ENCODE peak calls at places on chromosome 22, in five cellular contexts. Y, Q, W, A and T are unnamed samples.

GRCh38 chr22:30423296-30423958 is 2.1 kb upstream of the MTFP1 start:
- DNase-seq in A (no peak), Y (no peak), W (no peak), Q (no peak), T (no peak)

GRCh38 chr22:29691636-29692326 is 28.0 kb upstream of the CABP7 start:
- DNase-seq in Q (no peak), Y (peak), W (no peak), A (no peak), T (no peak)

GRCh38 chr22:49955581-49956417 is 4.8 kb upstream of the PIM3 start:
- DNase-seq in W (no peak), Y (no peak), Q (no peak), A (no peak), T (no peak)

GRCh38 chr22:48918585-48919186 is 909.0 kb downstream of the BRD1 start:
- DNase-seq in W (no peak), A (no peak), Q (peak), Y (no peak), T (no peak)

GRCh38 chr22:39622881-39623367 is 52.4 kb downstream of the CACNA1I start:
- DNase-seq in A (no peak), Y (peak), Q (peak), W (peak), T (peak)

GRCh38 chr22:41603873-41604332 is 14.3 kb upstream of the PMM1 start:
- DNase-seq in A (peak), Y (no peak), Q (no peak), W (no peak), T (no peak)

GRCh38 chr22:31970490-31971444 is 26.4 kb downstream of the YWHAH start:
- DNase-seq in A (peak), Q (peak), Y (peak), W (peak), T (peak)

GRCh38 chr22:42549329-42550060 is 4.3 kb upstream of the SERHL2 start:
- DNase-seq in Q (no peak), Y (no peak), W (no peak), A (no peak), T (no peak)

GRCh38 chr22:30565341-30565740 is 9.1 kb downstream of the GAL3ST1 start:
- DNase-seq in Y (no peak), Q (no peak), W (no peak), A (no peak), T (no peak)

GRCh38 chr22:31825513-31825912 is 71.7 kb downstream of the DEPDC5 start:
- DNase-seq in A (no peak), W (no peak), Y (no peak), Q (no peak), T (no peak)

GRCh38 chr22:47449508-47450270 is 687.2 kb downstream of the TBC1D22A start:
- DNase-seq in Q (no peak), A (no peak), W (no peak), Y (no peak), T (no peak)

GRCh38 chr22:28813772-28814518 is 13.6 kb upstream of the XBP1 start:
- DNase-seq in W (no peak), Q (peak), A (no peak), Y (no peak), T (no peak)

GRCh38 chr22:42893366-42894150 is 36.5 kb upstream of the ARFGAP3 start:
- DNase-seq in A (no peak), Q (no peak), W (no peak), Y (no peak), T (no peak)

GRCh38 chr22:37353839-37354238 is 71.5 kb downstream of the CYTH4 start:
- DNase-seq in Q (no peak), A (no peak), Y (no peak), W (no peak), T (no peak)

GRCh38 chr22:17842386-17842785 is 68.1 kb upstream of the BID start:
- DNase-seq in Y (no peak), Q (no peak), A (no peak), W (no peak), T (no peak)
- TF ChIP-seq SUZ12 in Y (no peak), Q (no peak), A (no peak), W (no peak), T (no peak)

GRCh38 chr22:24803064-24803542 is 2.9 kb upstream of the SGSM1 start:
- DNase-seq in Y (peak), Q (peak), A (no peak), W (peak), T (peak)
- TF ChIP-seq SUZ12 in Y (no peak), Q (no peak), A (no peak), W (no peak), T (no peak)

GRCh38 chr22:21018314-21018713 is 3.3 kb downstream of the P2RX6 start:
- DNase-seq in A (no peak), Y (no peak), W (no peak), Q (no peak), T (no peak)

GRCh38 chr22:21015051-21016006 is at the start of gene P2RX6:
- DNase-seq in Y (no peak), A (no peak), W (no peak), Q (no peak), T (no peak)

GRCh38 chr22:21013742-21014201 is 1.2 kb upstream of the P2RX6 start:
- DNase-seq in W (no peak), A (no peak), Q (no peak), Y (no peak), T (no peak)

GRCh38 chr22:21014202-21015050 is 539 bp upstream of the P2RX6 start:
- DNase-seq in A (peak), W (peak), Y (peak), Q (peak), T (peak)

DNA sequence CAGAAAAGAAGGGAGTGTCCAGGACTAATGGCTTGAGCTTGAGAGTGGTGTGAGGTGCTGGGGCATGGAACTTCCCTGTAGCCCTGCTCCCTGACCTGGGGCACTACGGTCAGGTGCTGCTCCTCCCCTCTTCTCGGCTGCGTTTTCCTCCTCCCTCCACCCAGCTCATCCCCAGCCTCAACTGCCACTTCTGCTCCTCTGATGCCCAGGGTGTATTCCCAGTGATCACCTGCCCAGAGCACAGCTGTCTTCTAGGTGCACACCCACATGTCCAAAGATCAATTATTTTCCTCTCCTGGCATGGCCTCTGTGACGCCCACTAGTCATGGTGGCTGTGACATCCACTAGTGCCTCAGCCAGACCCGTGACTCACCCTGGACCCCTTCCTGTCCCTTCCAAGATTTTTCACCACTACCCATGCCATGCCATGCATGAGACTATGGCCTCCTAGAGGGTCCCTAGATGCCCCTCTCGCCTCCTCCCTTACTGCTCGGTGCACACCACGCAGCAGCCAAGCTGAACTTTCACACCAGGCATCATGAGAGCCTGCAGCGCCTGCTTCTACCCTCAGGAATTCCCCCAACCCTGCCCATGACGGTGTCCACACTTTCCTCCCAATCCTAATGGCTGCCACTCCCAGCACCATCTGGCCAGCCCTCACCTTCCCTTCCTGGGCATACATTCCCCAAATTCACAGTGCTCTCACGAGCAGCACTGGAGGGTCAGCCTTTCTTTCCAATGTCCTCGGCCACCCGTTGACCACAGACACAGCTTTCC is 1.9 kb downstream of the P2RX6 start:
- DNase-seq in A (no peak), W (no peak), Y (no peak), Q (no peak), T (no peak)
- TF ChIP-seq SUZ12 in A (no peak), W (no peak), Y (no peak), Q (no peak), T (no peak)

DNA sequence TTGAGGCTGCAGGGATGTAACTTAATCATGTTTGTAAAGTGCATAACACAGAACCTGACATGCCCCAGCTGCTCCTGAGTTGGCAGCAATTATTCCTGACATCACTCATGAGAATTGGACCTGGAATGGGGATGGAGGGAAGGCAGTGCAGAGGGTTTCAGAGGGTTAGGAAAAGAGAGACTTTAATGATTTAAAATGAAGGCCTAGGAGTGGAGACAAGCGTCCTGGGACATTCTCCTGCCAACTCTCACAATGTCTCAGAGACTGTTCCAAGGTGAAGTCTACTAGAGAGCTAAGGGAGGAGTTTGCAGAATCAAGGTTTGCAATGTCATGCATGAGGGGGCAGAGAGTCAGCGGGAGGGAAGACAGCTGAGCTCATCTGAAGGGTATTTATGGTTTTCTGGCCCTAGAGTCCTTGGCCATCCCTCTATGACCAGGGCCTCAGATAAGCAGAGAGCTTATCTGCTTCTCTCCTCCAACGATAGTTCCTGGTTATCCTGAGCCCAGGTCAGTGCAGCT is 36.9 kb downstream of the GGTLC2 start:
- DNase-seq in W (no peak), Y (no peak), Q (no peak), A (no peak), T (no peak)
- TF ChIP-seq SUZ12 in W (no peak), Y (no peak), Q (no peak), A (no peak), T (no peak)

GRCh38 chr22:44599084-44599483 is 101.1 kb upstream of the RTL6 start:
- DNase-seq in A (no peak), Y (no peak), W (no peak), Q (no peak), T (no peak)

GRCh38 chr22:44595841-44596341 is 97.9 kb upstream of the RTL6 start:
- DNase-seq in Y (no peak), A (no peak), Q (no peak), W (no peak), T (peak)

GRCh38 chr22:44597616-44598015 is 99.6 kb upstream of the RTL6 start:
- DNase-seq in Y (no peak), Q (no peak), W (no peak), A (no peak), T (no peak)

GRCh38 chr22:44594951-44595350 is 96.9 kb upstream of the RTL6 start:
- DNase-seq in Y (no peak), A (no peak), W (no peak), Q (no peak), T (no peak)

GRCh38 chr22:44596726-44597125 is 98.7 kb upstream of the RTL6 start:
- DNase-seq in Y (no peak), W (no peak), A (no peak), Q (no peak), T (no peak)
- TF ChIP-seq SUZ12 in Y (no peak), W (no peak), A (no peak), Q (no peak), T (no peak)